ENCODE peak calls at places on chromosomes 12 and 14, in ten cellular contexts. F is AG08395; L is right atrium auricular region; S is activated CD4-positive, alpha-beta T cell treated with anti-CD3 and anti-CD28 coated beads, Interleukin-2, amount 10 ng/mL, durations not matched to agents 7 days and 5 days; K is breast epithelium; I is NCI-H1417; O is HCEC 1CT; M is activated CD4-positive, CD25-positive, alpha-beta regulatory T cell; U is left ventricle myocardium inferior; C is CD8-positive, alpha-beta T cell. E is an unnamed sample.
A peak's percentile ranks its signal among the peaks of the same experiment; 100 is the strongest.

GRCh38 chr14:55951366-55952206 is 166.6 kb upstream of the PELI2 start:
- DNase-seq in S (no peak), F (no peak), U (no peak), C (no peak), I (no peak), K (no peak), L (no peak), O (no peak), M (no peak), E (no peak)

GRCh38 chr12:96063046-96063445 is 27.7 kb upstream of the LTA4H start:
- DNase-seq in O (peak; percentile 39), I (no peak), L (no peak), C (no peak), F (peak; percentile 33), K (no peak), U (no peak), S (peak; percentile 39), M (no peak), E (peak; percentile 11)

GRCh38 chr14:101411151-101411550 is 150.1 kb upstream of the DIO3 start:
- DNase-seq in M (no peak), K (no peak), C (no peak), S (no peak), F (no peak), U (no peak), O (no peak), L (no peak), I (no peak), E (no peak)

GRCh38 chr12:62692884-62693283 is 226.3 kb downstream of the MON2 start:
- DNase-seq in U (no peak), F (peak; percentile 63), K (no peak), M (no peak), S (no peak), O (peak; percentile 68), C (no peak), L (no peak), I (no peak), E (no peak)

GRCh38 chr14:70002589-70003240 is 123.5 kb downstream of the SMOC1 start:
- DNase-seq in C (no peak), F (no peak), S (no peak), K (no peak), U (no peak), I (no peak), L (no peak), O (no peak), M (no peak), E (no peak)

GRCh38 chr12:32727237-32727636 is 28.5 kb downstream of the YARS2 start:
- DNase-seq in F (no peak), I (no peak), S (no peak), K (no peak), U (no peak), L (no peak), C (no peak), M (no peak), O (no peak), E (no peak)

GRCh38 chr12:95545731-95546490 is 5.4 kb downstream of the USP44 start:
- DNase-seq in L (no peak), I (peak; percentile 60), C (no peak), S (no peak), M (no peak), F (no peak), O (no peak), U (no peak), K (no peak), E (no peak)

GRCh38 chr14:90439874-90440442 is 43.1 kb downstream of the CALM1 start:
- DNase-seq in S (no peak), O (no peak), F (no peak), K (no peak), M (no peak), C (no peak), L (no peak), I (peak; percentile 78), U (no peak), E (no peak)

GRCh38 chr12:103128862-103129501 is 171.5 kb downstream of the ASCL1 start:
- DNase-seq in I (no peak), C (no peak), U (no peak), K (no peak), O (no peak), S (no peak), F (no peak), M (no peak), L (no peak), E (no peak)

E was measured in RPMI8226.